ENCODE peak calls at places on chromosomes 16 and 17, in four cellular contexts. M is HepG2, T is GM12878, X is H1. W is an unnamed sample.

GRCh38 chr16:74667215-74667765 is 613 bp upstream of the RFWD3 start:
- DNase-seq in T (no peak), X (no peak), M (peak), W (peak)

GRCh38 chr17:59093145-59093701 is 13.5 kb downstream of the TRIM37 start:
- DNase-seq in M (no peak), T (no peak), X (no peak), W (no peak)

GRCh38 chr17:4858068-4858879 is 25.1 kb downstream of the MINK1 start:
- DNase-seq in T (no peak), X (no peak), M (peak), W (peak)

GRCh38 chr16:84879569-84880487 is 60.0 kb downstream of the CRISPLD2 start:
- DNase-seq in X (no peak), T (no peak), M (no peak), W (no peak)

GRCh38 chr16:28151180-28151579 is 60.6 kb downstream of the XPO6 start:
- DNase-seq in X (no peak), M (no peak), T (no peak), W (no peak)

GRCh38 chr17:53719229-53719628 is 103.5 kb upstream of the KIF2B start:
- DNase-seq in X (no peak), M (no peak), T (no peak), W (peak)

GRCh38 chr16:50267651-50268050 is 1.3 kb downstream of the ADCY7 start:
- DNase-seq in M (no peak), X (no peak), T (no peak), W (no peak)

GRCh38 chr17:81509048-81509686 is 3.4 kb downstream of the ACTG1 start:
- DNase-seq in X (no peak), T (no peak), M (peak), W (no peak)

GRCh38 chr16:10065014-10065413 is 117.2 kb downstream of the GRIN2A start:
- DNase-seq in M (no peak), X (no peak), T (no peak), W (no peak)

GRCh38 chr16:88558457-88559442 is 11.5 kb upstream of the ZC3H18 start:
- DNase-seq in M (peak), T (no peak), X (no peak), W (peak)

GRCh38 chr17:63762106-63763078 is 11.0 kb downstream of the CCDC47 start:
- DNase-seq in X (no peak), T (no peak), M (no peak), W (no peak)

GRCh38 chr16:84881702-84882521 is 62.1 kb downstream of the CRISPLD2 start:
- DNase-seq in T (no peak), M (peak), X (no peak), W (peak)

GRCh38 chr17:70621593-70621992 is 452.3 kb downstream of the KCNJ2 start:
- DNase-seq in M (no peak), T (no peak), X (no peak), W (no peak)

GRCh38 chr16:4409081-4409932 is 7.1 kb downstream of the CORO7 start:
- DNase-seq in M (no peak), T (no peak), X (no peak), W (peak)

GRCh38 chr16:89489731-89490385 is 503 bp downstream of the ANKRD11 start:
- DNase-seq in T (no peak), M (no peak), X (no peak), W (peak)

GRCh38 chr17:50364061-50364458 is 8.9 kb downstream of the MRPL27 start:
- DNase-seq in X (no peak), M (no peak), T (no peak), W (no peak)

GRCh38 chr16:66717112-66717675 is 20.7 kb upstream of the CMTM4 start:
- DNase-seq in M (peak), T (no peak), X (no peak), W (peak)

GRCh38 chr17:80126449-80126715 is 20.5 kb downstream of the EIF4A3 start:
- DNase-seq in X (no peak), T (no peak), M (no peak), W (no peak)

GRCh38 chr17:80122926-80123505 is 21.6 kb downstream of the GAA start:
- DNase-seq in X (no peak), T (no peak), M (no peak), W (no peak)

GRCh38 chr17:80123791-80124190 is 22.4 kb downstream of the GAA start:
- DNase-seq in T (no peak), X (no peak), M (no peak), W (no peak)

GRCh38 chr17:80124351-80124981 is 22.5 kb downstream of the EIF4A3 start:
- DNase-seq in T (no peak), M (peak), X (peak), W (peak)

GRCh38 chr17:80125656-80126448 is 21.1 kb downstream of the EIF4A3 start:
- DNase-seq in X (no peak), M (no peak), T (no peak), W (no peak)
- TF ChIP-seq RFX5 in X (no peak), M (no peak), T (no peak), W (no peak)

GRCh38 chr16:80707686-80708085 is 96.7 kb downstream of the CDYL2 start:
- DNase-seq in M (no peak), T (no peak), X (no peak), W (no peak)

GRCh38 chr16:80704751-80705150 is 99.6 kb downstream of the CDYL2 start:
- DNase-seq in T (no peak), X (no peak), M (no peak), W (no peak)

GRCh38 chr16:80703391-80704071 is 100.9 kb downstream of the CDYL2 start:
- DNase-seq in M (no peak), X (no peak), T (no peak), W (no peak)

GRCh38 chr16:80708823-80709222 is 95.6 kb downstream of the CDYL2 start:
- DNase-seq in T (no peak), X (no peak), M (no peak), W (no peak)

DNA sequence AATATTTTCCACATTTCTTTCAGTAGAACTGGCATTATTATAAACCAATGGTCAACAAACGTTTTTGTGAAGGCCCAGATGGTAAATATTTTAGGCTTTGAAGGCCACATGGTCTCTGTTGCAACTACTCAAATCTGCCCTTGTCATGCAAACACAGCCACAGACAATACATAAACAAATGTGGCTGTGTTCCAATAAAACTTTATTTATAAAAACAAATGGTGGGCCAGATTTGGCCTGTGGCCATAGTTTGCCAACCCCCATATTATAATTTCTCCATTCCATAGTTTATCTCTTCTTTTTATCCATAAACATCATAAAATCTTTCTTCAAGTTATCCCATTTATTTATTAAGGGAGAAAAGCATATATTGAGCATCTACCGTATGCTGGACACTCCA is 98.8 kb downstream of the CDYL2 start:
- DNase-seq in T (no peak), M (no peak), X (no peak), W (no peak)
- TF ChIP-seq TCF12 in T (no peak), M (no peak), X (no peak), W (no peak)

GRCh38 chr16:53768167-53768566 is 64.2 kb downstream of the FTO start:
- DNase-seq in T (no peak), M (no peak), X (no peak), W (no peak)

GRCh38 chr16:53769787-53770186 is 65.8 kb downstream of the FTO start:
- DNase-seq in M (no peak), X (no peak), T (no peak), W (no peak)

GRCh38 chr16:53770641-53771040 is 66.7 kb downstream of the FTO start:
- DNase-seq in T (no peak), M (no peak), X (no peak), W (no peak)

GRCh38 chr16:53769185-53769584 is 65.2 kb downstream of the FTO start:
- DNase-seq in T (no peak), X (no peak), M (no peak), W (no peak)

GRCh38 chr16:53768593-53768992 is 64.6 kb downstream of the FTO start:
- DNase-seq in M (no peak), T (no peak), X (no peak), W (no peak)
- TF ChIP-seq RFX5 in M (no peak), T (no peak), X (no peak), W (no peak)

GRCh38 chr16:12557808-12558207 is 245.9 kb downstream of the CPPED1 start:
- DNase-seq in T (no peak), X (no peak), M (no peak), W (no peak)

GRCh38 chr16:12551530-12551929 is 252.2 kb downstream of the CPPED1 start:
- DNase-seq in X (no peak), T (no peak), M (no peak), W (no peak)

GRCh38 chr16:12551946-12552345 is 251.7 kb downstream of the CPPED1 start:
- DNase-seq in X (no peak), T (no peak), M (no peak), W (no peak)

GRCh38 chr16:12548270-12548983 is 255.3 kb downstream of the CPPED1 start:
- DNase-seq in X (no peak), T (peak), M (no peak), W (no peak)

DNA sequence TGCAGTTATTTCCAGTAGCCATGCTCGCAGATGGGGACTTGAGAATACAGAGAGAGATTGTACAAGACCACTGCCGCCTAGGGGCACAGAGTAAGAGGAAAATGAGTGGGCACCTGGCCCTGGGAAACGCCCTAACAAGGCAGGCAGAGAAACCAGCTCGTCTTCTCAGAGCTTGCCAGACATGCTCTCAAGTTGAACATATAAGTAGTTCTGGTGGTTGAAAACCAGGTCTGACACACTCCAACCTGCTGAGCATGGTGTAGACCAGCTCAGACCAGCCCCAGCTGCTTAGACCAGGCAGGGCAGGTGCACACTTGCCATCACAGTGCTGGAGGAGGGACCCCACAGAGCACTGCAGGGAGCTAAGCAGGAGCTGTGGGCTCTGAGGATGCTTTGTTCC is 250.5 kb downstream of the CPPED1 start:
- DNase-seq in T (no peak), M (no peak), X (no peak), W (no peak)
- TF ChIP-seq TCF12 in T (no peak), M (no peak), X (no peak), W (no peak)

GRCh38 chr17:43667506-43668438 is 6.0 kb upstream of the MEOX1 start:
- DNase-seq in T (no peak), M (peak), X (no peak), W (no peak)

GRCh38 chr17:43670645-43671074 is 8.9 kb upstream of the MEOX1 start:
- DNase-seq in X (no peak), M (no peak), T (no peak), W (no peak)

GRCh38 chr17:43671075-43671692 is 9.5 kb upstream of the MEOX1 start:
- DNase-seq in T (peak), X (no peak), M (no peak), W (no peak)

GRCh38 chr17:43671755-43672502 is 10.2 kb upstream of the MEOX1 start:
- DNase-seq in M (no peak), T (no peak), X (no peak), W (no peak)

DNA sequence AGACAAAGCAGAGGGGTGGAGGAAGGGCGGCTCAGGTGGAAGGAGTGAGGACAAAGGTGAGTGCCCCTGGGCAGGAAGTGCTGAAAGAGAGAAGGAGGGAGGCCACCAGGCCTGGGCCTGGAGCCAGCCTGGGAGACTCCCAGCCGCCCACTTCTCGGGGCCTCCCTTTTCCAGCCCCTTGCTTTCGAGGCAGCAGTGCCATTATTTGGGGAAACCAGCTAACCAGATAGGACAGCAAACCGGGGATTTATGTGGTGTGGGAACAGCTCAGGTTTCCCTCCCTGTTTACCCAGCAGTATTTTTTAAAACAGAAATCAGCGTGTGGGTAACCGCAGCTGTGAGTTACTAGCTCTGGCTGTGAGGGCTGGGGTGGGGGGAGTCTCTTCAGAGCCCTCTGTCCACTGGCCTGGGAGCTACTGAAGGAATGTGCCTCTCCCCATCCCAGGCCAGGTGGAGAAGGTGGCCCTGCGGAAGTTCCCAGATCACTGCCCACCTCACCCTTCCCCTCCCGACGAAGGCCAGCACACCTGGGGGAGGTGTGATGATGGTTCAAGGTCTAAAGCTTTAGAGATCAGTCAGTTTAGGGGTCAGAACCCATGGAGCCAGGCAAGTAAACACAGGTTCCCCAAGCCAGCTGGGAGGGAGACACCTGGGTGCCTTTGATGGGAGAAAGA is 8.4 kb upstream of the MEOX1 start:
- DNase-seq in T (peak), X (no peak), M (peak), W (no peak)
- TF ChIP-seq RFX5 in T (no peak), X (no peak), M (no peak), W (no peak)

DNA sequence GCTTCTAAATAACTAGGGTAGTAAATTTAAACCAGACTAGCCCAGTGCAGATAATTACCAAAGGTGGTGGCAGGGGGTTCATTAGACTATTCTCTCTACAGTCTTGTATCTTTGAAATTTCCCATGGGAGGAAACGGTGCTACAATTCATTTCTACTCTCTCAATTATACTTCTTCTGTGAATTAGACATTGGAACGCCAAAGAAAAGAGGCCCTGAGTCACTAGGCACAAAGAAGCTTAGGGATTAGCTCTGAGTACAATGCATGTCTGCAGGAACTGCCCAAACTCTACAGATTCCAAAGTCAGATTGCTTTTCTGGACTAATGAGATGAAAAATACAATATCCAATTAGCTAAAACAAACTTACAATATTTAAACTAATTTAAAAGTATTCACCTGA is 30.7 kb upstream of the ARL6IP1 start:
- DNase-seq in M (no peak), X (no peak), T (no peak), W (no peak)
- TF ChIP-seq TCF12 in M (no peak), X (no peak), T (no peak), W (no peak)

DNA sequence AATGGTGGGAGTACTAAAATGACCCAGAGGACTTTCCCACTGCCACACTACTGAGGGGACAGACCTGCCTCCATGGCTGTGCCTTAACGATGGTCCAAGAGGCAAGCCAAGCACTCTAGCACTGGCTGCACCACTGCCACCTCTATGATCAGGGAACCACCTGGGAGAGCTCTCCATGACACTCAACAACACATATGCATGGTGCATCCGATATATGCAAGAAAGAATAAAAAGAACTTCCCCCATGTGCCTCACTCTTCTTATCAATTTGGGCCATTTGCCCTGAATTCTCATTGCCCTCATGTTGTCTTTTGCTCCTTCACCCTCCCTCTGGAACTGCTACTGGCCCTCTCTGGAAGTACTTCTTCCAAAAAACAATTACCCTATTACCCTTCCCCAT is 99.5 kb downstream of the HS3ST3A1 start:
- DNase-seq in T (no peak), X (no peak), M (no peak), W (no peak)
- TF ChIP-seq RFX5 in T (no peak), X (no peak), M (no peak), W (no peak)

GRCh38 chr17:36602924-36603384 is 1.6 kb downstream of the MRM1 start:
- DNase-seq in T (peak), M (peak), X (no peak), W (peak)

GRCh38 chr17:36600477-36600876 is 906 bp upstream of the MRM1 start:
- DNase-seq in M (no peak), X (no peak), T (no peak), W (no peak)

GRCh38 chr17:36601303-36602029 is at the start of gene MRM1:
- DNase-seq in T (peak), X (peak), M (peak), W (peak)

GRCh38 chr17:36600936-36601302 is 464 bp upstream of the MRM1 start:
- DNase-seq in M (no peak), X (no peak), T (no peak), W (no peak)

DNA sequence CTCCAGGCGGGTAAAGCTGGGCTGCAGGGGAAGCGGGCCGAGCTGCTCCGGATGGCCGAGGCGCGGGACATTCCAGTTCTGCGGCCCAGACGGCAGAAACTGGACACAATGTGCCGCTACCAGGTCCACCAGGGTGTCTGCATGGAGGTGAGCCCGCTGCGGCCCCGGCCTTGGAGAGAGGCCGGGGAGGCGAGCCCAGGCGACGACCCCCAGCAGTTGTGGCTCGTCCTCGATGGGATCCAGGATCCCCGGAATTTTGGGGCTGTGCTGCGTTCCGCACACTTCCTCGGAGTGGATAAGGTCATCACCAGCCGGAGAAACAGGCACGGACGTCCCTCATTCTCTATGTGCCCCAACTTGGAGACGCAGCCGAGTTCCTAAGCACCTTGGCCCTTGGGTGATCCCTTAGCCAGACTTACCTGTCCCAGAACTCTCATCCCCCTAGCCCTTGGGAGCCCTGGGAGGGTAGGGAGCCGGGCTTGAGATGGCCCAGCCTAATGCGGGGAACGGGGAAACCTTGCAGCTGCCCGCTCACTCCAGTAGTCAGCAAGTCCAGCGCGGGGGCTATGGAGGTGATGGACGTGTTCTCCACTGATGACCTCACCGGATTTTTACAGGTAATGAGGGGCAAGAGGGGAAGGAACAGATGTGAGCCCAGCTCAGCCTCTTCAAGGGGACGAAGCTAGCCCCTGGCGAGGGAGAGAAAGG is 801 bp downstream of the MRM1 start:
- DNase-seq in M (no peak), X (no peak), T (no peak), W (no peak)
- TF ChIP-seq TCF12 in M (peak), X (no peak), T (no peak), W (no peak)

GRCh38 chr17:72244494-72244893 is 123.7 kb downstream of the SOX9 start:
- DNase-seq in T (no peak), X (no peak), M (no peak), W (no peak)
- TF ChIP-seq RFX5 in T (no peak), X (no peak), M (no peak), W (no peak)